ENCODE peak calls at places on chromosomes 16 and 17, in five cellular contexts. One of them, this sample, is unnamed. For H3K9me3, the result is how much of the 10 kb centered on the place peaks cover.

GRCh38 chr17:73770849-73771229 is 126.6 kb upstream of the SDK2 start:
- DNase-seq in A673: no peak
- DNase-seq in HCT116: no peak
- DNase-seq in mesenchymal stem cell: no peak
- DNase-seq in stomach: no peak
- DNase-seq in this sample: no peak

GRCh38 chr17:58268326-58268725 is 12.4 kb downstream of the MPO start:
- DNase-seq in stomach: no peak
- DNase-seq in HCT116: no peak
- DNase-seq in A673: no peak
- DNase-seq in mesenchymal stem cell: no peak
- DNase-seq in this sample: no peak

GRCh38 chr16:15779664-15780351 is 77.0 kb downstream of the MYH11 start:
- DNase-seq in A673: no peak
- DNase-seq in mesenchymal stem cell: no peak
- DNase-seq in HCT116: no peak
- DNase-seq in stomach: no peak
- DNase-seq in this sample: no peak

GRCh38 chr17:29495011-29495410 is 71.8 kb downstream of the ABHD15 start:
- DNase-seq in stomach: no peak
- DNase-seq in HCT116: no peak
- DNase-seq in A673: no peak
- DNase-seq in mesenchymal stem cell: peak
- DNase-seq in this sample: no peak

GRCh38 chr17:51391992-51392654 is 131.8 kb downstream of the UTP18 start:
- DNase-seq in A673: no peak
- DNase-seq in stomach: no peak
- DNase-seq in HCT116: peak
- DNase-seq in mesenchymal stem cell: no peak
- DNase-seq in this sample: no peak

GRCh38 chr17:27246537-27246936 is 47.4 kb upstream of the WSB1 start:
- DNase-seq in HCT116: no peak
- DNase-seq in A673: no peak
- DNase-seq in stomach: no peak
- DNase-seq in mesenchymal stem cell: no peak
- DNase-seq in this sample: no peak

GRCh38 chr17:41354538-41354937 is 3.9 kb upstream of the KRT33A start:
- DNase-seq in HCT116: no peak
- DNase-seq in mesenchymal stem cell: no peak
- DNase-seq in A673: no peak
- DNase-seq in stomach: no peak
- DNase-seq in this sample: no peak

GRCh38 chr16:85029413-85029794 is 1.8 kb downstream of the KIAA0513 start:
- DNase-seq in stomach: no peak
- DNase-seq in A673: peak
- DNase-seq in HCT116: no peak
- DNase-seq in mesenchymal stem cell: peak
- DNase-seq in this sample: peak

GRCh38 chr16:85903576-85903975 is 4.6 kb downstream of the IRF8 start:
- DNase-seq in HCT116: no peak
- DNase-seq in A673: no peak
- DNase-seq in stomach: no peak
- DNase-seq in mesenchymal stem cell: no peak
- DNase-seq in this sample: no peak

GRCh38 chr16:66364117-66364958 is 2.2 kb upstream of the CDH5 start:
- DNase-seq in stomach: no peak
- DNase-seq in mesenchymal stem cell: peak
- DNase-seq in A673: no peak
- DNase-seq in HCT116: no peak
- DNase-seq in this sample: peak

GRCh38 chr17:13157656-13158055 is 139.8 kb upstream of the ELAC2 start:
- DNase-seq in stomach: no peak
- DNase-seq in HCT116: no peak
- DNase-seq in A673: no peak
- DNase-seq in mesenchymal stem cell: no peak
- DNase-seq in this sample: no peak

GRCh38 chr17:77404812-77405581 is 264.2 kb downstream of the SEC14L1 start:
- DNase-seq in stomach: peak
- DNase-seq in A673: no peak
- DNase-seq in mesenchymal stem cell: peak
- DNase-seq in HCT116: no peak
- DNase-seq in this sample: no peak

DNA sequence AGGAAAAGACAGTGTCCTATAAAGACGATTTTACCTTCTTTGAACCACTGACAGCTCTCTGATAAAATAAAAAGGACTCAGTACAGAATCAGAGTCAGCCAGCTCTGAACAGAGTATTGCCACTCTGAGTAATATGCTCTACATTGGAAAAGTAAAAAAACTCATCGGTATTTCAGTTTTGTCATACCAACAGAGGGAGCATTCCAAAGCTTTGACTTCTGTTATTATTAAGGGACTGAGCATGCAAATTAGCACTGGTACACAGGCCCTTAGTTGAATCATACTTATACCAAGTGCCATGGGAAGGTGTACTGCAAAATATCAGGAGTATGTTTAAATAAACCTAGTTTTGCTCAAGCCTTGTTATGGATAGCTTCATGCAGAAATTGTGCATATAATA is 509.0 kb upstream of the KIF2B start:
- DNase-seq in HCT116: no peak
- DNase-seq in A673: no peak
- DNase-seq in stomach: no peak
- DNase-seq in mesenchymal stem cell: peak
- DNase-seq in this sample: no peak
- H3K9me3 ChIP-seq in HCT116: under half
- H3K9me3 ChIP-seq in A673: under half
- H3K9me3 ChIP-seq in stomach: under half
- H3K9me3 ChIP-seq in mesenchymal stem cell: under half
- H3K9me3 ChIP-seq in this sample: under half

DNA sequence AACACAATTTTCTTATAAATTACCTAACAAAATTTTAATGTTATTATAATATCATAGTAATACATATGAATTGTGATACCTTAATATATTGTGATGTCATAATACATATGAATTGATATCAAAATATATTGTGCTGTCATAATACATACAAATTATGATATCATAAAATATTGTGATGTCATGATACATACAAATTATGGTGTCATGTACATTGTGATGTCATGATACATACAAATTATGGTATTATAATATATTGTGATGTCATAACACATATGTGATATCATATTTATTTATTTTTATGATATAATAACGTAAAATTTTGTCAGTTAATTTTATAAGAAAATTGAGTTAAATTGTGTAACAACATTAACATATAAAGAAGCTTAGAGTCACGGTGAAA is 1927.2 kb downstream of the TP53TG3F start:
- DNase-seq in HCT116: no peak
- DNase-seq in stomach: no peak
- DNase-seq in mesenchymal stem cell: no peak
- DNase-seq in A673: no peak
- DNase-seq in this sample: no peak
- H3K9me3 ChIP-seq in HCT116: under half
- H3K9me3 ChIP-seq in stomach: under half
- H3K9me3 ChIP-seq in mesenchymal stem cell: under half
- H3K9me3 ChIP-seq in A673: under half
- H3K9me3 ChIP-seq in this sample: under half

DNA sequence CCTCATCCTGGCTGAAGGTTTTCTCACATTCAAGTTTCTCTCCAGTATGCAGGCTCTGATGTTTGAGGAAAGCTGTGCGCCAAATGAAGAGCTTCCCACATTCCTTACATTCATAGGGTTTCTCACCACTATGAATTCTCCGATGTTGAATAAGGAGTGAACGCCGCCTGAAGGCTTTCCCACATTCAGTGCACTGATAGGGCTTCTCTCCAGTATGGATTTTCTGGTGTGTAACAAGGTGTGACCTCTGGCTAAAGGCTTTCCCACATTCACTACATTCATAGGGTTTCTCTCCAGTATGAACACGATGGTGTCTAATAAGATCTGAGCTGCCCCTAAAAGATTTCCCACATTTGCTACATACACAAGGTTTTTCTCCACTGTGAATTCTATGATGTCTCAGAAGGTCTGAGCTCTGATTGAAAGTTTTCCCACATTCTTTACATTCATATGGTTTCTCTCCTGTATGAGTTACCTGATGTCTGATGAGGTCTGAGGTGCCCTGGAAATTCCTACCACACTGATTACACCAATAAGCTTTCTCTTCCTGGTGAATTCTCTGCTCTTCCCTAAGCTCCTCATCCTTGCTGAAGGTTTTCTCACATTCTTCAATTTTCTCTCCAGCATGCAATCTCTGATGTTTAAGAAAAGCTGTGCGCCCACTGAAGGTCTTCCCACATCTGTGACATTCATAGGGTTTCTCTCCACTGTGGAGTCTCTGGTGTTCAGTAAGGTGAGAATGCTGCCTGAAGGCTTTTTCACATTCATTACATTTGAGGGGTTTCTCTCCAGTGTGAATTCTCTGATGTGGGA is 8.9 kb downstream of the ZNF594 start:
- DNase-seq in stomach: no peak
- DNase-seq in mesenchymal stem cell: no peak
- DNase-seq in HCT116: no peak
- DNase-seq in A673: no peak
- DNase-seq in this sample: no peak
- H3K9me3 ChIP-seq in stomach: half or more
- H3K9me3 ChIP-seq in mesenchymal stem cell: half or more
- H3K9me3 ChIP-seq in HCT116: half or more
- H3K9me3 ChIP-seq in A673: half or more
- H3K9me3 ChIP-seq in this sample: under half

GRCh38 chr16:35516971-35517370 is 2057.6 kb downstream of the TP53TG3F start:
- DNase-seq in mesenchymal stem cell: no peak
- DNase-seq in HCT116: no peak
- DNase-seq in A673: no peak
- DNase-seq in stomach: no peak
- DNase-seq in this sample: no peak

GRCh38 chr16:35510701-35511100 is 2051.3 kb downstream of the TP53TG3F start:
- DNase-seq in stomach: no peak
- DNase-seq in HCT116: no peak
- DNase-seq in A673: no peak
- DNase-seq in mesenchymal stem cell: no peak
- DNase-seq in this sample: no peak

DNA sequence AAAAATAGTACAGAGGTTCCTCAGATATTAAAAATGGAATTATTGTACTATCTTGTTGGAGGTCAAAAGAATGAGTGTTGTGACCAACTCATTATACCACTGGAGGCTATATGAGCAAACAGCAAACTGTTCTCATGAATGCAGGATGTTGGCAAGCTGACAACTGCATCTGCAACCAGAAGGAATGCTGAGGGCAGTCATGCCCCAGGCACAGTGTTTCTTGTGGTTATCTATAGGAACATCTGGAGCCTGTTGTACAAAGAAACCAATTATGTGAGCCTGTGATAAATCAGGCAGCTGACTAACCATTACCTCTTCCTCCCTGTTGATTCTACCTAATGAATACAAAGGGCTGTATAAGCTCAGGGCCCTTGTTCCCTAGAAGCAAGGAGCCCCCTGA is 2057.1 kb downstream of the TP53TG3F start:
- DNase-seq in A673: no peak
- DNase-seq in stomach: no peak
- DNase-seq in mesenchymal stem cell: no peak
- DNase-seq in HCT116: no peak
- DNase-seq in this sample: no peak
- H3K9me3 ChIP-seq in A673: under half
- H3K9me3 ChIP-seq in stomach: under half
- H3K9me3 ChIP-seq in mesenchymal stem cell: under half
- H3K9me3 ChIP-seq in HCT116: under half
- H3K9me3 ChIP-seq in this sample: under half

GRCh38 chr16:20846030-20846429 is 39.7 kb downstream of the REXO5 start:
- DNase-seq in A673: no peak
- DNase-seq in stomach: no peak
- DNase-seq in mesenchymal stem cell: no peak
- DNase-seq in HCT116: no peak
- DNase-seq in this sample: no peak
- H3K9me3 ChIP-seq in A673: under half
- H3K9me3 ChIP-seq in stomach: under half
- H3K9me3 ChIP-seq in mesenchymal stem cell: under half
- H3K9me3 ChIP-seq in HCT116: under half
- H3K9me3 ChIP-seq in this sample: under half

DNA sequence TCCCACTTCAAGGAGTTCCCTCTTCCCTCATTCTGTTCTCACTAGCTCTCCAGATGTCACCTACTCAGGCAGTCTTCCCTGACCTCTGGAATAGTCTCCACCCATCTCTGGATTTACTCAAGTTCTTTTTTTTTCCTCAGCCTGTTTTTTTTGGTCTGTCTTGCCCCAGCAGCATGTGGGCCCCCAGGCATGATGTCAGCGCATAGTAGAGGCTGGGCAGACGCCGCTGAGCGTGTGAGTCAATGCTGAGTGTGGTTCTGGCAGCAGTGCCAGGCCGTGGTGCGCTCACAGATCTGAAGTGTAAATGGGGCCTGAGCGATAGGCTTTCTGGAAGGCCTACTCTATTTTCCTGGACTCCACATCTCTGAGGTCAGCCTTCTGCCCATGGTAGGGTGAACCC is 2.7 kb upstream of the KCNJ18 start:
- DNase-seq in stomach: no peak
- DNase-seq in A673: no peak
- DNase-seq in mesenchymal stem cell: no peak
- DNase-seq in HCT116: peak
- DNase-seq in this sample: no peak
- H3K9me3 ChIP-seq in stomach: under half
- H3K9me3 ChIP-seq in A673: under half
- H3K9me3 ChIP-seq in mesenchymal stem cell: under half
- H3K9me3 ChIP-seq in HCT116: under half
- H3K9me3 ChIP-seq in this sample: under half

GRCh38 chr16:31780342-31780741 is 93.3 kb upstream of the ZNF267 start:
- DNase-seq in A673: no peak
- DNase-seq in mesenchymal stem cell: no peak
- DNase-seq in HCT116: no peak
- DNase-seq in stomach: no peak
- DNase-seq in this sample: no peak

GRCh38 chr16:31785126-31785525 is 88.5 kb upstream of the ZNF267 start:
- DNase-seq in stomach: no peak
- DNase-seq in HCT116: no peak
- DNase-seq in mesenchymal stem cell: no peak
- DNase-seq in A673: no peak
- DNase-seq in this sample: no peak
- H3K9me3 ChIP-seq in stomach: half or more
- H3K9me3 ChIP-seq in HCT116: under half
- H3K9me3 ChIP-seq in mesenchymal stem cell: half or more
- H3K9me3 ChIP-seq in A673: under half
- H3K9me3 ChIP-seq in this sample: under half

GRCh38 chr16:35425270-35425669 is 1965.9 kb downstream of the TP53TG3F start:
- DNase-seq in A673: no peak
- DNase-seq in mesenchymal stem cell: no peak
- DNase-seq in stomach: no peak
- DNase-seq in HCT116: no peak
- DNase-seq in this sample: no peak
- H3K9me3 ChIP-seq in A673: under half
- H3K9me3 ChIP-seq in mesenchymal stem cell: under half
- H3K9me3 ChIP-seq in stomach: under half
- H3K9me3 ChIP-seq in HCT116: under half
- H3K9me3 ChIP-seq in this sample: under half